ENCODE peak calls at places on chromosome 2, in eight cellular contexts. B is gastrocnemius medialis, W is brain microvascular endothelial cell, N is SK-N-SH, R is fibroblast of lung, A is OCI-LY7, G is SJSA1, M is GM23248. V is an unnamed sample.

GRCh38 chr2:112275887-112276773 is 733 bp downstream of the ZC3H6 start:
- DNase-seq in B (peak; percentile 69), W (peak; percentile 79), N (peak; percentile 94), R (peak; percentile 89), A (peak; percentile 89), G (peak; percentile 85), M (peak; percentile 91), V (peak; percentile 79)

GRCh38 chr2:147548453-147548852 is 296.4 kb upstream of the ACVR2A start:
- DNase-seq in B (no peak), W (no peak), N (no peak), R (peak; percentile 65), A (no peak), G (no peak), M (peak; percentile 46), V (no peak)

GRCh38 chr2:169034256-169034655 is 3.1 kb upstream of the ABCB11 start:
- DNase-seq in B (no peak), W (peak; percentile 59), N (no peak), R (peak; percentile 56), A (no peak), G (peak; percentile 87), M (no peak), V (no peak)

GRCh38 chr2:238603596-238603995 is 176.9 kb downstream of the ASB1 start:
- DNase-seq in B (no peak), W (no peak), N (no peak), R (no peak), A (no peak), G (no peak), M (no peak), V (no peak)

GRCh38 chr2:237598468-237599208 is 8.1 kb upstream of the RAB17 start:
- DNase-seq in B (no peak), W (no peak), N (no peak), R (no peak), A (no peak), G (no peak), M (no peak), V (no peak)

GRCh38 chr2:218582085-218582484 is 13.4 kb downstream of the CNOT9 start:
- DNase-seq in B (no peak), W (peak; percentile 63), N (no peak), R (peak; percentile 88), A (no peak), G (no peak), M (peak; percentile 94), V (no peak)

GRCh38 chr2:43460611-43461396 is 135.0 kb downstream of the THADA start:
- DNase-seq in B (no peak), W (no peak), N (no peak), R (peak; percentile 37), A (no peak), G (no peak), M (peak; percentile 52), V (no peak)

GRCh38 chr2:157497603-157498314 is 53.9 kb upstream of the CYTIP start:
- DNase-seq in B (no peak), W (peak; percentile 16), N (peak; percentile 36), R (peak; percentile 45), A (peak; percentile 69), G (no peak), M (peak; percentile 77), V (no peak)

GRCh38 chr2:150732064-150732463 is 244.6 kb upstream of the RND3 start:
- DNase-seq in B (no peak), W (peak; percentile 47), N (peak; percentile 4), R (peak; percentile 82), A (no peak), G (no peak), M (peak; percentile 86), V (no peak)

GRCh38 chr2:184072470-184072869 is 525.9 kb upstream of the ZNF804A start:
- DNase-seq in B (no peak), W (no peak), N (no peak), R (no peak), A (no peak), G (no peak), M (no peak), V (no peak)

GRCh38 chr2:181546086-181546485 is 88.9 kb downstream of the ITGA4 start:
- DNase-seq in B (no peak), W (peak; percentile 26), N (no peak), R (peak; percentile 75), A (no peak), G (no peak), M (peak; percentile 17), V (no peak)

GRCh38 chr2:157473585-157473984 is 29.7 kb upstream of the CYTIP start:
- DNase-seq in B (no peak), W (no peak), N (no peak), R (peak; percentile 9), A (no peak), G (no peak), M (peak; percentile 34), V (no peak)

GRCh38 chr2:28713582-28714292 is 37.9 kb upstream of the PPP1CB start:
- DNase-seq in B (no peak), W (peak; percentile 19), N (no peak), R (peak; percentile 70), A (no peak), G (no peak), M (peak; percentile 80), V (no peak)

GRCh38 chr2:46462936-46463335 is 16.4 kb upstream of the TMEM247 start:
- DNase-seq in B (no peak), W (no peak), N (no peak), R (peak; percentile 29), A (no peak), G (no peak), M (peak; percentile 37), V (no peak)

GRCh38 chr2:144776766-144777165 is 256.8 kb upstream of the ZEB2 start:
- DNase-seq in B (no peak), W (peak; percentile 4), N (no peak), R (peak; percentile 33), A (no peak), G (no peak), M (peak; percentile 23), V (no peak)

GRCh38 chr2:232230557-232230956 is 148.0 kb upstream of the ALPP start:
- DNase-seq in B (no peak), W (no peak), N (no peak), R (no peak), A (peak; percentile 52), G (no peak), M (peak; percentile 53), V (no peak)

GRCh38 chr2:135974036-135974435 is 11.4 kb downstream of the DARS1 start:
- DNase-seq in B (no peak), W (no peak), N (no peak), R (no peak), A (no peak), G (no peak), M (no peak), V (no peak)

GRCh38 chr2:64649626-64650025 is 4.1 kb downstream of the SERTAD2 start:
- DNase-seq in B (no peak), W (no peak), N (no peak), R (no peak), A (no peak), G (no peak), M (peak; percentile 54), V (peak; percentile 28)

GRCh38 chr2:75303227-75303626 is 103.9 kb upstream of the TACR1 start:
- DNase-seq in B (no peak), W (no peak), N (no peak), R (no peak), A (no peak), G (no peak), M (no peak), V (no peak)

DNA sequence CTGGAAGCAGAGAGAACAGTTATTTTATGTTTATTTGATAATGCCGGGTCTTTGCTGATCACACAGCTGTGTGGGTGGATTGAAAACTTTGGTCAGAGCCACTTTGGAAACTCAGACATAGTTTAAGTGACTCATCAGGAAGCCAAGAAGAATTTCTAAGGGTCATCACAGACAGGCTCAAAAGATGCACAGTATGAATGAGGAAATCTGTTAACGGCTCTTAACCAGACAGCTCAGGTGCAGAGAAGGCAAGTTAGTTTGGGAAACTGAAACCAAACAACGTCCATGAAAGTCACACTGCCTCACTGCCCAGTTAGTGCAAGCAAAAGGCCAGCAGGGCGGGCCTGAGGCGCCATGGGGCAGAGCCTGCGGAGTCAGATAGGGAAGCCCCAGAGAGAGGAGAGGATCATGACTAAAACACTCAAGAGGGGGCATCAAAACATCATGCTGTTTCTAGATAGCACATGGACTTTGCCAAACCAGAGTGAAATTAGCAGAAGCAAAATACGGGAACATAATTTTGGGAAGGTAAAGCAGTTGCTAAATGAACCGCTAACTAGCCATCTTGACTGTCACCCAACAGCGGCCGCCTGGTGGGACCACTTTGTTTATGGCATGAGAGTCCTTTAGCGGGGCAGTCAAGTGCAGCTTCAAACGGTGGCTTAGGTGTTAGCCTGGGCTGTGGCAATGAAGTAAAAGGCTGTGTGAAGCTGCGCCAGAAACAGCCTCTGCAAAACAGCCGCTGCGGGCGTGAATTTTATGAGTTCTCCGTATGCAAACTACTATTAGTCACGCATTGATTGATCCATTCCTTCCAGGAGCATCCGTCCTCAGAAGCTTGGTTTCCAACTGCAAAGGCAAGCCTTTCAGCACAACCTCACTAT is 101.2 kb downstream of the KCTD18 start:
- DNase-seq in B (no peak), W (peak; percentile 90), N (no peak), R (peak; percentile 97), A (no peak), G (peak; percentile 72), M (peak; percentile 93), V (no peak)
- H3K27ac ChIP-seq in B (no peak overlapping the region), W (peak overlapping the region; percentile 81), N (peak overlapping the region; percentile 95), R (peak overlapping the region; percentile 88), A (no peak overlapping the region), G (peak overlapping the region; percentile 95), M (peak overlapping the region; percentile 90), V (no peak overlapping the region)

DNA sequence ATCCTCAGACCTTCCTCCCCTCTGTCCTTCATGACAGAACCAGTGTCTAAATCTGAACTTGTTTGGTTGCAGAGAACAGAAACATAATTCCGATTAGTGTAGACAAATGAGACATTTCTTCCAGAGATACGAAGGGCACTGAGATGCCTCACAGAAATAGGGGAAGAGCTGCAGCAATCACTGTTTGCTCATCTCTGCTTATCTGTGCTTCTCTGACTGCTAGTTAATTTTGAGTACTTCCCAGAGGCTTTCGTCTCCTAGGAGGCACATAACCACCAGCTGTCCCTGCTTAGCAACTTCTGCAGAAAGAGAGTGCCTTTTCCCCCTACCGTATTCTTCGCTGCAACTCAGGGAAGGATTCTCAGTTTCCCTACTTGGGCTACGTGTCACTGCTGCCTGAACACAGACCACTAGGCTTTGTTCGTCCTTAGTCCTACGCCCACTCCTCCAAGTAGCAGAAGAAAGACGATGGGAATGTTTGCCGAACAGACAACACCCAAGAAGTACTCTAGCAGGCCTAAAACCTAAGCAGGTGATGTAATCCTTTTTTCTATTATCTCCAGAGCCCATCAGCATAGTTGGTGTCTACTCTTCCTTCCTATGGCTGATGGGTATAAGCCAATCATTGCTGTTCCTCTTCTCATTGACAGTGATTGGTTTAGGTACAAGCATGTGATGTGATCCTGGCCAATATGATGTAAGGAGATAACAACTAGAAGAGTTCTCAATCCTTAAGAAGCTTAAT is 63.6 kb downstream of the TNP1 start:
- DNase-seq in B (no peak), W (no peak), N (no peak), R (no peak), A (no peak), G (no peak), M (no peak), V (no peak)
- H3K27ac ChIP-seq in B (no peak overlapping the region), W (no peak overlapping the region), N (no peak overlapping the region), R (no peak overlapping the region), A (no peak overlapping the region), G (no peak overlapping the region), M (no peak overlapping the region), V (no peak overlapping the region)

GRCh38 chr2:58064136-58064535 is 17.5 kb downstream of the VRK2 start:
- DNase-seq in B (no peak), W (no peak), N (no peak), R (no peak), A (no peak), G (no peak), M (no peak), V (no peak)
- H3K27ac ChIP-seq in B (peak overlapping the region; percentile 18), W (no peak overlapping the region), N (peak overlapping the region; percentile 58), R (peak overlapping the region; percentile 47), A (no peak overlapping the region), G (no peak overlapping the region), M (peak overlapping the region; percentile 65), V (no peak overlapping the region)

GRCh38 chr2:173161040-173161439 is 85.4 kb downstream of the MAP3K20 start:
- DNase-seq in B (no peak), W (no peak), N (no peak), R (no peak), A (no peak), G (no peak), M (peak; percentile 26), V (no peak)
- H3K27ac ChIP-seq in B (peak overlapping the region; percentile 90), W (peak overlapping the region; percentile 95), N (no peak overlapping the region), R (peak overlapping the region; percentile 93), A (no peak overlapping the region), G (no peak overlapping the region), M (peak overlapping the region; percentile 90), V (no peak overlapping the region)

V was measured in substantia nigra.